ENCODE peak calls at places on chromosomes 6 and 20, in seven cellular contexts. P is H7, U is mesenchymal stem cell, D is stomach, T is foreskin fibroblast, N is body of pancreas, J is RWPE2. Z is an unnamed sample.

GRCh38 chr20:56945901-56946300 is 316.8 kb downstream of the TFAP2C start:
- DNase-seq in D (no peak), P (no peak), T (no peak), N (no peak), U (no peak), J (no peak), Z (no peak)

GRCh38 chr6:159044899-159045727 is at the start of gene TAGAP:
- DNase-seq in U (no peak), D (peak), T (peak), P (no peak), J (no peak), N (peak), Z (no peak)

GRCh38 chr6:9250852-9251251 is 815.5 kb upstream of the SLC35B3 start:
- DNase-seq in U (peak), D (peak), N (peak), J (no peak), T (peak), P (peak), Z (peak)

GRCh38 chr6:118787746-118788419 is 106.1 kb upstream of the ASF1A start:
- DNase-seq in U (peak), P (no peak), T (no peak), D (no peak), N (peak), J (no peak), Z (no peak)

GRCh38 chr6:36946526-36946925 is 8.0 kb upstream of the PI16 start:
- DNase-seq in P (no peak), T (no peak), J (no peak), N (no peak), D (no peak), U (no peak), Z (no peak)

GRCh38 chr6:140274548-140274947 is 900.1 kb upstream of the CITED2 start:
- DNase-seq in D (no peak), P (no peak), N (no peak), J (no peak), U (no peak), T (no peak), Z (no peak)

GRCh38 chr6:16481680-16482079 is 243.3 kb downstream of the GMPR start:
- DNase-seq in P (no peak), D (no peak), J (no peak), T (no peak), U (no peak), N (peak), Z (no peak)

GRCh38 chr6:113969888-113970807 is 800 bp downstream of the HDAC2 start:
- DNase-seq in P (peak), J (peak), N (peak), U (peak), D (peak), T (no peak), Z (no peak)

GRCh38 chr20:39302312-39302711 is 340.2 kb downstream of the DHX35 start:
- DNase-seq in P (no peak), T (no peak), D (no peak), N (no peak), U (no peak), J (no peak), Z (no peak)

GRCh38 chr6:111080713-111081112 is 6.6 kb upstream of the SLC16A10 start:
- DNase-seq in J (no peak), U (no peak), P (no peak), D (peak), T (no peak), N (peak), Z (no peak)

GRCh38 chr6:53639520-53639919 is 26.0 kb downstream of the KLHL31 start:
- DNase-seq in U (no peak), T (no peak), N (no peak), J (no peak), D (no peak), P (no peak), Z (no peak)

GRCh38 chr6:160679402-160679769 is 15.3 kb upstream of the LPA start:
- DNase-seq in P (peak), D (no peak), U (no peak), J (no peak), N (peak), T (no peak), Z (no peak)

GRCh38 chr6:122799916-122800701 is 11.1 kb downstream of the SMPDL3A start:
- DNase-seq in T (no peak), D (no peak), N (peak), P (no peak), U (peak), J (peak), Z (no peak)

GRCh38 chr6:4017847-4018193 is 61.1 kb downstream of the FAM217A start:
- DNase-seq in T (no peak), J (no peak), D (no peak), P (peak), N (no peak), U (peak), Z (no peak)

GRCh38 chr6:4817551-4817950 is 41.3 kb downstream of the CDYL start:
- DNase-seq in N (no peak), D (no peak), P (no peak), J (no peak), U (no peak), T (peak), Z (no peak)

GRCh38 chr6:27168586-27169443 is 78.7 kb upstream of the PRSS16 start:
- DNase-seq in N (no peak), P (no peak), T (peak), U (peak), J (no peak), D (no peak), Z (peak)

GRCh38 chr6:40020166-40020565 is 85.9 kb upstream of the MOCS1 start:
- DNase-seq in D (no peak), P (no peak), T (no peak), J (no peak), U (no peak), N (no peak), Z (no peak)

GRCh38 chr6:35687658-35688604 is 784 bp downstream of the FKBP5 start:
- DNase-seq in P (peak), U (peak), N (peak), J (peak), D (peak), T (no peak), Z (no peak)

GRCh38 chr6:25312034-25312620 is 33.0 kb downstream of the CARMIL1 start:
- DNase-seq in T (peak), N (no peak), D (no peak), J (no peak), P (no peak), U (no peak), Z (no peak)
- H3K4me3 ChIP-seq in T (no peak), N (no peak), D (no peak), J (no peak), P (no peak), U (peak), Z (no peak)

GRCh38 chr6:1129141-1129540 is 182.8 kb upstream of the FOXQ1 start:
- DNase-seq in D (no peak), P (no peak), T (peak), J (no peak), N (no peak), U (peak), Z (no peak)

GRCh38 chr6:1127597-1128288 is 184.2 kb upstream of the FOXQ1 start:
- DNase-seq in U (no peak), J (no peak), P (no peak), T (no peak), D (no peak), N (no peak), Z (no peak)

GRCh38 chr6:1131285-1132079 is 180.4 kb upstream of the FOXQ1 start:
- DNase-seq in P (no peak), J (peak), N (peak), U (peak), D (no peak), T (peak), Z (peak)

GRCh38 chr6:1127129-1127528 is 184.8 kb upstream of the FOXQ1 start:
- DNase-seq in D (no peak), T (no peak), P (no peak), J (no peak), U (no peak), N (no peak), Z (no peak)

GRCh38 chr6:1130692-1131091 is 181.2 kb upstream of the FOXQ1 start:
- DNase-seq in U (peak), T (no peak), D (no peak), P (no peak), N (no peak), J (no peak), Z (no peak)
- H3K4me3 ChIP-seq in U (no peak), T (no peak), D (no peak), P (no peak), N (no peak), J (no peak), Z (no peak)

GRCh38 chr20:11368965-11369711 is 548.6 kb upstream of the BTBD3 start:
- DNase-seq in J (no peak), T (no peak), D (no peak), U (no peak), P (no peak), N (no peak), Z (no peak)
- H3K4me3 ChIP-seq in J (no peak), T (no peak), D (no peak), U (no peak), P (no peak), N (no peak), Z (no peak)

DNA sequence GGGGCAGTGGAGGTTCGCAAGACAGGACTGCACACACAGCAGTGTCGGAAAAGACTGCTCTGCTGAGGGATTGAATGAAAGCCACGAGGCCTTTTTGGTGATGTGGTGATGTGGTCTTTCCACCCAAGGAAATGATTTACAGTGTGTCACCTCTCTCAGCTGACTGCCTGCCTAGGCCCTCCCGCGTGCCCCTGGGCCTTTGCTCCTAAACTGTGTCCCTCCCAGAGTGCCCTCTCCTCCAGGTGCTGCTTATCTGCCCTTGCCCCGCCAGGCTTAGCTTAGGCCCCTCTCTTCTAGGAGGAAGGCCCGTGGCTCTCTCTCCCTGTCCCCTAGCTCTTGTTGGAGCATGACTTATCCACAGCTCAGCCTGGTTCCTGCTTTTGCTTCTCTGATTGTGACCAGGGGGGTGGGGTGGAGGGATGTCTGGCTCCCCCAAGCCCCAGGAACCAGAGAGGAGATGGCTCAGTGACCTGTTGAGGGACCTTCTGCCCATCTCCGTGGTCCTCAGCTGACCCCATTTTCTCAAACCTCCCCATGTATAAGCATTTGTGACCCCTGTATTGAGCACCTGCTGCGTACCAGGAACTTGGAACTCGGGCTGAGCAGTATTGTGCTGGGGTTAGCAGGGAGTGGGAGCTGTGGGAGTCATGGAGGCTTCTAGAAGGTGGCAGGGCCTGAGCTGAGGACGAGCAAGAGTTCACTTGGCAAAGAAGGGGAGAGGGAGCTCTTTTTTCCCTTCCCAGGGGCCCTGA is 2.1 kb downstream of the SRC start:
- DNase-seq in D (no peak), P (peak), J (peak), U (no peak), T (no peak), N (no peak), Z (no peak)
- H3K4me3 ChIP-seq in D (no peak), P (no peak), J (no peak), U (peak), T (no peak), N (no peak), Z (no peak)

DNA sequence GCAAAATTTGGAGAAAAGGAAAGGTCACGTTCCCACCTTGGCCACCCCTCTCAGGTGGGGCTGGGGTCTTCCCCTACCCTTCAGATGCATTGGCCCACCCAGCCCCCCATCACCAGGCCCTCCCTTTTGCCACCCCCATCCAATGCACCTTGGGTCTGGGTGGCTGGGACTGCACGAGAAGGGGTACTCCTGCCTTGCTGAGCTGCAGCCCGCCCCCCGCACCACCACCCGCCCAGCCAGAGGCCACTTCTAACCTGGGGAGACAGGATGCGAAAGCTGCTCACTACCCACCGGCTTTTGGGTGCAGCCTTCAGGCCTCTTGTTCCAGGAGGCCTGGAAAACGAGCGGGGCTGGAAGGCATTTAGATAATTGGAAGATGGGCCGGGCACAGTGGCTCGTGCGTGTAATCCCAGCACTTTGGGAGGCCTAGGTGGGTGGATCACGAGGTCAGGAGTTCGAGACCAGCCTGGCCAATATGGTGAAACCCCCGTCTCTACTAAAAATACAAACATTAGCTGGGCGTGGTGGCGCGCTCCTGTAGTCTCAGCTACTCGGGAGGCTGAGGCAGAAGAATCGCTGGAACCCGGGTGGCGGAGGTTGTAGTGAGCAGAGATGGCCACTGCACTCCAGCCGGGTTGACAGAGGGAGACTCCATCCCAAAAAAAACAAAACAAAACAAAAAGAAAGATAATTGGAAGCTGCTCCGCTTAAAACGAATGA is 1.2 kb upstream of the CDC25B start:
- DNase-seq in N (no peak), P (peak), U (no peak), D (no peak), T (no peak), J (no peak), Z (no peak)
- H3K4me3 ChIP-seq in N (peak), P (no peak), U (peak), D (peak), T (peak), J (no peak), Z (peak)

DNA sequence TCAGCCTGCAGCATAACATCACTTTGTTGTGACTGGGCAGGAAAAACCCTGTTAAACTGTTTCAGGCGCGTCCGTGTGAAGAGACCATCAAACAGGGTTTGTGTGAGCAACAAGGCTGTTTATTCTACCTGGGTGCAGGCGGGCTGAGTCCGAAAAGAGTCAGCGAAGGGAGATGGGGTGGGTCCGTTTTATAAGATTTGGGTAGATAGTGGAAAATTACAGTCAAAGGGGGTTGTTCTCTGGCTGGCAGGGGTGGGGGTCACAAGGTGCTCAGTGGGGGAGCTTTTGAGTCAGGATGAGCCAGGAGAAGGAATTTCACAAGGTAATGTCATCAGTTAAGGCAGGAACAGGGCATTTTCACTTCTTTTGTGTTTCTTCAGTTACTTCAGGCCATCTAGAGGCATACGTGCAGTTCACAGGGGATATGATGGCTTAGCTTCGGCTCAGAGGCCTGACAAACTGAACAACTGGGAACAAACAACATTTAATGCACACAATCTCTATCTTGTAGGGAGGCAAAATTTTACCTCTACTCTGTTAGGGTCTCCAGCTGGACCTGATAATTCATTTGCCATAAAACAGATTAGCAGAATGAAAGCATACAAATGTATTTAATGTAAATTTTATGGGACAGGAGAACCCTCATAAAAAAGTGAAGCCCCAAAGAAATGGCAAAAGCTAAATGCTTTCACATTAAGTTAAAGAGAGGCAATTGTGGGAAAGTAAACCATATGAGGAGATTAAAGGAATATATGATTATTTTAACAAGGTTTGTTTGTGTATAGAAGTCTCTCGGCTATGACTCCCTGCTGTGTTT is 58.3 kb upstream of the HFE start:
- DNase-seq in J (no peak), U (peak), P (no peak), D (no peak), T (no peak), N (no peak), Z (no peak)
- H3K4me3 ChIP-seq in J (no peak), U (no peak), P (no peak), D (no peak), T (no peak), N (no peak), Z (no peak)

GRCh38 chr6:155250701-155251381 is 13.0 kb upstream of the CLDN20 start:
- DNase-seq in T (no peak), N (no peak), D (no peak), P (no peak), J (no peak), U (no peak), Z (no peak)

GRCh38 chr6:155253337-155253736 is 10.5 kb upstream of the CLDN20 start:
- DNase-seq in D (no peak), T (no peak), U (no peak), J (no peak), P (no peak), N (no peak), Z (no peak)

GRCh38 chr6:155256122-155256795 is 7.6 kb upstream of the CLDN20 start:
- DNase-seq in D (no peak), J (no peak), P (no peak), N (no peak), T (no peak), U (no peak), Z (no peak)

GRCh38 chr6:155252581-155252980 is 11.2 kb upstream of the CLDN20 start:
- DNase-seq in T (no peak), U (no peak), J (no peak), P (no peak), D (no peak), N (no peak), Z (no peak)

DNA sequence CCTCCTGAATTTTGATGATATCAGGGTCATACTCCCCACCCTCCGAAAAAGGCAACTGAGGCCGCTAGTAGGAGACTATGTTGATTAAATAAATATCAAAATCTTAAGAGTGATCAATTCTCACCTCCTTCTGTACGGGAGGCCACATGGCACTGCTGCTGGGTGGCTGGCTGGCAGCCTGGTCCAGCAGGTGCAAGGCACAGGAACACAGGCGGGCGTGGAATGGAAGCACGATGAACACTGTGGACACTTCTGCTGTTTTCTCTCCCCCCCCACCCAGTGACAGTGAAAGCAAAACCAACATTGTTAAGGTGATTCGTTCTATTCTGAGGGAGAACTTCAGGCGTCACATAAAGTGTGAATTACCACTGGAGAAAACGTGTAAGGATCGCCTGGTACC is 9.7 kb upstream of the CLDN20 start:
- DNase-seq in P (no peak), U (no peak), T (no peak), N (no peak), D (no peak), J (no peak), Z (no peak)
- H3K4me3 ChIP-seq in P (no peak), U (no peak), T (no peak), N (no peak), D (no peak), J (no peak), Z (no peak)

GRCh38 chr6:33949111-33949510 is 145.3 kb upstream of the MLN start:
- DNase-seq in D (peak), P (no peak), U (no peak), J (no peak), N (no peak), T (no peak), Z (no peak)

GRCh38 chr6:33945931-33946330 is 142.1 kb upstream of the MLN start:
- DNase-seq in J (peak), D (no peak), N (no peak), T (no peak), U (no peak), P (no peak), Z (no peak)

GRCh38 chr6:33947047-33947446 is 143.2 kb upstream of the MLN start:
- DNase-seq in J (no peak), P (no peak), T (no peak), U (no peak), N (no peak), D (no peak), Z (no peak)

GRCh38 chr6:33947916-33948594 is 144.3 kb upstream of the MLN start:
- DNase-seq in U (no peak), P (no peak), J (no peak), T (no peak), D (no peak), N (peak), Z (no peak)

DNA sequence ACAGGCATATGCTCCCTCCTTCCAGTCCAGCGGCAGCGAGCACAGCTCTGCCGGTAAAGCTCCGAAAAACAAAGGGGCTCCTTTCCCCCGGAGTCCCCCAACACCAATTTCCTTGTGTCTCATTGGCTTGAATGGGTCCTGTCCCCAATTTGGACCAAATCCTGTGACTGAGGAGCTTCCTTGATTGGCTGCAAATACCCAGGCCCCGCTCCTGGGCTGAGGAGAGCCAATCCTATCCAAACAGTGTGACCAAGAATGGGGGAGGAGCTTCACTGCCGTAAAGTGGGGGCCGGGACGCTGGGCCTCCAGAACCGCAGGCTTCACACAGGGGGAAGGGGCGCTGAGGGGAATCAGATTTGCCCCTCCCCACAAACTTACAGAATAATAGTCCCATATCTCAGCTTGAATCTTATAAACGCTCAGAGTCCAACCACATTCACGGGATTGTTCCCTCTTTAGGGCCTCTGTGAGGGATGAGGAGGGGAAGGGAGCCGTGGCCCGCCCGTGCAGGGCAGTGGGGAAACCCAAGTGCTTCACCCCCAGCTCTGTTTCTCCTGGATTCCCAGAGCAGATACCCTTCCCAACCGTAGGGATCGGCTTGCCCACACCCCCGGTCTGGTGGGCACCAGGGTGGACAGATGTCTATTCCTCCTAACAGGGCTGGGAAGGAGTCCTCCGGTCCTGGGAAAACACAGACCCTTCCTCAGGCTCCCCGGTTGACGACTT is 141.0 kb upstream of the MLN start:
- DNase-seq in D (no peak), J (no peak), U (no peak), N (no peak), P (peak), T (no peak), Z (no peak)
- H3K4me3 ChIP-seq in D (no peak), J (no peak), U (no peak), N (no peak), P (no peak), T (no peak), Z (no peak)

Z was measured in AG04450.